ENCODE peak calls at places on chromosomes 16 and 17, in five cellular contexts. One of them, this sample, is unnamed. For H3K36me3 and H3K9me3, the result is how much of the 10 kb centered on the place peaks cover.

GRCh38 chr17:74582633-74583032 is 9.4 kb downstream of the CD300LD start:
- DNase-seq in adipocyte: no peak
- DNase-seq in mammary epithelial cell: no peak
- DNase-seq in left ventricle myocardium inferior: no peak
- DNase-seq in CD8-positive, alpha-beta memory T cell: no peak
- DNase-seq in this sample: no peak

GRCh38 chr17:15513859-15514446 is 46.5 kb upstream of the CDRT4 start:
- DNase-seq in mammary epithelial cell: no peak
- DNase-seq in adipocyte: no peak
- DNase-seq in left ventricle myocardium inferior: no peak
- DNase-seq in CD8-positive, alpha-beta memory T cell: no peak
- DNase-seq in this sample: no peak

GRCh38 chr16:79163666-79164377 is 436.7 kb downstream of the MAF start:
- DNase-seq in adipocyte: no peak
- DNase-seq in CD8-positive, alpha-beta memory T cell: no peak
- DNase-seq in left ventricle myocardium inferior: no peak
- DNase-seq in mammary epithelial cell: no peak
- DNase-seq in this sample: peak

GRCh38 chr17:9669551-9670008 is 24.3 kb downstream of the USP43 start:
- DNase-seq in mammary epithelial cell: peak
- DNase-seq in left ventricle myocardium inferior: no peak
- DNase-seq in adipocyte: no peak
- DNase-seq in CD8-positive, alpha-beta memory T cell: no peak
- DNase-seq in this sample: peak

GRCh38 chr16:58692450-58692849 is 7.9 kb upstream of the SLC38A7 start:
- DNase-seq in mammary epithelial cell: no peak
- DNase-seq in CD8-positive, alpha-beta memory T cell: no peak
- DNase-seq in adipocyte: no peak
- DNase-seq in left ventricle myocardium inferior: no peak
- DNase-seq in this sample: no peak

GRCh38 chr17:61475726-61476125 is 23.5 kb downstream of the TBX4 start:
- DNase-seq in left ventricle myocardium inferior: no peak
- DNase-seq in adipocyte: peak
- DNase-seq in mammary epithelial cell: peak
- DNase-seq in CD8-positive, alpha-beta memory T cell: no peak
- DNase-seq in this sample: peak

GRCh38 chr17:64387145-64387473 is 3.6 kb downstream of the PECAM1 start:
- DNase-seq in CD8-positive, alpha-beta memory T cell: no peak
- DNase-seq in left ventricle myocardium inferior: no peak
- DNase-seq in mammary epithelial cell: no peak
- DNase-seq in adipocyte: no peak
- DNase-seq in this sample: no peak

GRCh38 chr17:27586203-27586701 is 44.7 kb upstream of the LGALS9 start:
- DNase-seq in mammary epithelial cell: no peak
- DNase-seq in CD8-positive, alpha-beta memory T cell: no peak
- DNase-seq in left ventricle myocardium inferior: no peak
- DNase-seq in adipocyte: peak
- DNase-seq in this sample: no peak

GRCh38 chr17:74748529-74749261 is at the start of gene NHERF1:
- DNase-seq in adipocyte: peak
- DNase-seq in CD8-positive, alpha-beta memory T cell: peak
- DNase-seq in left ventricle myocardium inferior: peak
- DNase-seq in mammary epithelial cell: peak
- DNase-seq in this sample: peak

GRCh38 chr17:68981288-68981687 is 26.1 kb upstream of the ABCA8 start:
- DNase-seq in adipocyte: peak
- DNase-seq in CD8-positive, alpha-beta memory T cell: no peak
- DNase-seq in left ventricle myocardium inferior: no peak
- DNase-seq in mammary epithelial cell: no peak
- DNase-seq in this sample: peak

GRCh38 chr17:77892469-77893143 is 65.9 kb upstream of the TNRC6C start:
- DNase-seq in mammary epithelial cell: no peak
- DNase-seq in adipocyte: no peak
- DNase-seq in CD8-positive, alpha-beta memory T cell: no peak
- DNase-seq in left ventricle myocardium inferior: no peak
- DNase-seq in this sample: no peak

GRCh38 chr17:15422392-15422957 is 44.9 kb downstream of the CDRT4 start:
- DNase-seq in left ventricle myocardium inferior: no peak
- DNase-seq in adipocyte: no peak
- DNase-seq in mammary epithelial cell: no peak
- DNase-seq in CD8-positive, alpha-beta memory T cell: no peak
- DNase-seq in this sample: no peak

GRCh38 chr16:65463652-65464260 is 341.9 kb upstream of the CDH11 start:
- DNase-seq in left ventricle myocardium inferior: no peak
- DNase-seq in mammary epithelial cell: no peak
- DNase-seq in adipocyte: no peak
- DNase-seq in CD8-positive, alpha-beta memory T cell: no peak
- DNase-seq in this sample: no peak

GRCh38 chr17:61451538-61452300 is 503 bp upstream of the TBX4 start:
- DNase-seq in CD8-positive, alpha-beta memory T cell: no peak
- DNase-seq in mammary epithelial cell: no peak
- DNase-seq in left ventricle myocardium inferior: no peak
- DNase-seq in adipocyte: peak
- DNase-seq in this sample: no peak

GRCh38 chr17:47846741-47847340 is 4.1 kb downstream of the SP6 start:
- DNase-seq in left ventricle myocardium inferior: no peak
- DNase-seq in CD8-positive, alpha-beta memory T cell: no peak
- DNase-seq in mammary epithelial cell: no peak
- DNase-seq in adipocyte: no peak
- DNase-seq in this sample: no peak

GRCh38 chr16:54361246-54361645 is 74.7 kb upstream of the IRX3 start:
- DNase-seq in adipocyte: no peak
- DNase-seq in left ventricle myocardium inferior: no peak
- DNase-seq in mammary epithelial cell: no peak
- DNase-seq in CD8-positive, alpha-beta memory T cell: no peak
- DNase-seq in this sample: no peak

GRCh38 chr17:5705081-5705875 is 121.0 kb upstream of the NLRP1 start:
- DNase-seq in adipocyte: peak
- DNase-seq in mammary epithelial cell: no peak
- DNase-seq in left ventricle myocardium inferior: no peak
- DNase-seq in CD8-positive, alpha-beta memory T cell: no peak
- DNase-seq in this sample: no peak

GRCh38 chr17:17573912-17574311 is 17.6 kb downstream of the PEMT start:
- DNase-seq in left ventricle myocardium inferior: no peak
- DNase-seq in mammary epithelial cell: no peak
- DNase-seq in adipocyte: no peak
- DNase-seq in CD8-positive, alpha-beta memory T cell: no peak
- DNase-seq in this sample: no peak

GRCh38 chr17:6024576-6024975 is 45.6 kb upstream of the WSCD1 start:
- DNase-seq in mammary epithelial cell: no peak
- DNase-seq in CD8-positive, alpha-beta memory T cell: no peak
- DNase-seq in adipocyte: no peak
- DNase-seq in left ventricle myocardium inferior: no peak
- DNase-seq in this sample: no peak

GRCh38 chr16:57277586-57277985 is 6.9 kb downstream of the PLLP start:
- DNase-seq in adipocyte: peak
- DNase-seq in left ventricle myocardium inferior: no peak
- DNase-seq in mammary epithelial cell: peak
- DNase-seq in CD8-positive, alpha-beta memory T cell: peak
- DNase-seq in this sample: peak

GRCh38 chr17:17061516-17061915 is 19.3 kb downstream of the MPRIP start:
- DNase-seq in mammary epithelial cell: no peak
- DNase-seq in adipocyte: no peak
- DNase-seq in left ventricle myocardium inferior: no peak
- DNase-seq in CD8-positive, alpha-beta memory T cell: no peak
- DNase-seq in this sample: no peak

GRCh38 chr17:69729937-69730336 is 315.4 kb downstream of the MAP2K6 start:
- DNase-seq in mammary epithelial cell: peak
- DNase-seq in CD8-positive, alpha-beta memory T cell: no peak
- DNase-seq in left ventricle myocardium inferior: no peak
- DNase-seq in adipocyte: peak
- DNase-seq in this sample: peak

GRCh38 chr16:65769055-65769465 is 597.4 kb upstream of the CDH5 start:
- DNase-seq in CD8-positive, alpha-beta memory T cell: no peak
- DNase-seq in left ventricle myocardium inferior: no peak
- DNase-seq in adipocyte: no peak
- DNase-seq in mammary epithelial cell: peak
- DNase-seq in this sample: no peak

GRCh38 chr16:11245988-11246387 is 10.0 kb downstream of the SOCS1 start:
- DNase-seq in CD8-positive, alpha-beta memory T cell: no peak
- DNase-seq in adipocyte: no peak
- DNase-seq in left ventricle myocardium inferior: no peak
- DNase-seq in mammary epithelial cell: no peak
- DNase-seq in this sample: peak

GRCh38 chr17:32357615-32358014 is 7.7 kb downstream of the ZNF207 start:
- DNase-seq in mammary epithelial cell: peak
- DNase-seq in CD8-positive, alpha-beta memory T cell: no peak
- DNase-seq in adipocyte: no peak
- DNase-seq in left ventricle myocardium inferior: no peak
- DNase-seq in this sample: no peak

GRCh38 chr16:57194512-57194911 is 8.4 kb downstream of the RSPRY1 start:
- DNase-seq in adipocyte: peak
- DNase-seq in mammary epithelial cell: peak
- DNase-seq in CD8-positive, alpha-beta memory T cell: no peak
- DNase-seq in left ventricle myocardium inferior: no peak
- DNase-seq in this sample: peak

GRCh38 chr16:6531067-6531466 is 801.6 kb upstream of the RBFOX1 start:
- DNase-seq in left ventricle myocardium inferior: no peak
- DNase-seq in CD8-positive, alpha-beta memory T cell: no peak
- DNase-seq in adipocyte: no peak
- DNase-seq in mammary epithelial cell: no peak
- DNase-seq in this sample: no peak

GRCh38 chr17:16374129-16374528 is 6.8 kb upstream of the UBB start:
- DNase-seq in adipocyte: peak
- DNase-seq in mammary epithelial cell: peak
- DNase-seq in CD8-positive, alpha-beta memory T cell: no peak
- DNase-seq in left ventricle myocardium inferior: no peak
- DNase-seq in this sample: peak

GRCh38 chr16:74936902-74937560 is 47.9 kb downstream of the WDR59 start:
- DNase-seq in left ventricle myocardium inferior: no peak
- DNase-seq in CD8-positive, alpha-beta memory T cell: no peak
- DNase-seq in mammary epithelial cell: peak
- DNase-seq in adipocyte: peak
- DNase-seq in this sample: peak

GRCh38 chr16:66606000-66606751 is 1.7 kb downstream of the CMTM3 start:
- DNase-seq in adipocyte: peak
- DNase-seq in CD8-positive, alpha-beta memory T cell: no peak
- DNase-seq in mammary epithelial cell: peak
- DNase-seq in left ventricle myocardium inferior: no peak
- DNase-seq in this sample: no peak

DNA sequence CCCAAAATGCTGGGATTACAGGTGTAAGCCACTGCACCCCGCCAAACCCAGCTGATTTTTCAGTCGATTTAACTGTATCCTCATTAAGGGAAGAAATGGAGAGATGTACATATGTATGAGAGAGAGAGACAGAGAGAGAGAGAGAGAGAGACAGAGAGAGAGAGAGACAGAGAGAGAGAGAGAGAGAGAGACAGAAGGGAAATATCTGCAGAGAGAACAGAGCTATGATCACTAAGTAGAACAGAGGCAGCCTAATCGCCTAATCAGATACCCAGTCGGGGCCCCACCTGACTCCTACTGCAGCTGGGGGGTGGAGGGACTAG is 70.0 kb downstream of the RBBP6 start:
- DNase-seq in mammary epithelial cell: no peak
- DNase-seq in adipocyte: no peak
- DNase-seq in left ventricle myocardium inferior: no peak
- DNase-seq in CD8-positive, alpha-beta memory T cell: no peak
- DNase-seq in this sample: no peak
- H3K4me3 ChIP-seq in mammary epithelial cell: no peak
- H3K4me3 ChIP-seq in adipocyte: no peak
- H3K4me3 ChIP-seq in left ventricle myocardium inferior: peak
- H3K4me3 ChIP-seq in CD8-positive, alpha-beta memory T cell: no peak
- H3K4me3 ChIP-seq in this sample: no peak

GRCh38 chr16:85645021-85645589 is 32.0 kb downstream of the GSE1 start:
- DNase-seq in mammary epithelial cell: peak
- DNase-seq in CD8-positive, alpha-beta memory T cell: no peak
- DNase-seq in left ventricle myocardium inferior: no peak
- DNase-seq in adipocyte: no peak
- DNase-seq in this sample: no peak
- H3K36me3 ChIP-seq in mammary epithelial cell: under half
- H3K36me3 ChIP-seq in CD8-positive, alpha-beta memory T cell: under half
- H3K36me3 ChIP-seq in left ventricle myocardium inferior: under half
- H3K36me3 ChIP-seq in adipocyte: under half
- H3K36me3 ChIP-seq in this sample: under half

DNA sequence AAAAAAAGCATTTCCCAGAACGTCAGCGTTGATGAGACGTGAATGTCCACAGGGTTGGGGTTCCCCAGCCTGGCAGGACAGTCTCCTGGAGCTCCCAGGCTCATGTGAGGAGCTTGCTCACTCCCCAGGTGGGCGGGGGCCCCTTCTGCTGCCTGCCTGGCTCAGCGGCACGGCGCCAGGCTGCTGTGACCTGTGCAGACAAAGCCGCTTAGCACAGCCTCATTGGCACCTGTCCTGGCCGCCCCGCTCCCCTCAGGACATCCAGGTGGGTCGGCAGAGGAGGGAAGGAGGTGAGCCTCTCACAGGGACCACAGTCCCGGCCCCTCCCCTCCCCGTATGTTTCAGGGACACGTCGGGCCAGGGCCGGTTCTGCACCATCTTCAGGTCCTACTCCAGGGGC is 12.9 kb upstream of the WFIKKN1 start:
- DNase-seq in mammary epithelial cell: no peak
- DNase-seq in left ventricle myocardium inferior: no peak
- DNase-seq in CD8-positive, alpha-beta memory T cell: no peak
- DNase-seq in adipocyte: no peak
- DNase-seq in this sample: no peak
- H3K9me3 ChIP-seq in mammary epithelial cell: under half
- H3K9me3 ChIP-seq in left ventricle myocardium inferior: under half
- H3K9me3 ChIP-seq in CD8-positive, alpha-beta memory T cell: under half
- H3K9me3 ChIP-seq in adipocyte: under half
- H3K9me3 ChIP-seq in this sample: under half

DNA sequence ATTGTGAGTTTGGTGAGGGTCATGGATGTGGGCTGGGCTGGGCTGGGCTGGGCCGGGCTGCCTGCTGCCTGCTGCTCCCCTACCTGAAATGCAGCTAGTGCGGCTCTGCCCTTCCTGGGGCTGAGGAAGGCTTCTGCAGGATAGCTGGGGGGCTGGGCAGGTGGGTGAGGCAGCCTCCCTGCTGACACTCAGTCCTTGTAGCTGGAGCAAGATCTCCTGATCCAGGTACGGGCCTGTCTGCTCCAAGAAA is 4.7 kb downstream of the RPL13 start:
- DNase-seq in CD8-positive, alpha-beta memory T cell: no peak
- DNase-seq in adipocyte: no peak
- DNase-seq in left ventricle myocardium inferior: no peak
- DNase-seq in mammary epithelial cell: no peak
- DNase-seq in this sample: peak
- H3K4me3 ChIP-seq in CD8-positive, alpha-beta memory T cell: no peak
- H3K4me3 ChIP-seq in adipocyte: no peak
- H3K4me3 ChIP-seq in left ventricle myocardium inferior: no peak
- H3K4me3 ChIP-seq in mammary epithelial cell: no peak
- H3K4me3 ChIP-seq in this sample: no peak

GRCh38 chr17:8235676-8236075 is 12.2 kb downstream of the CTC1 start:
- DNase-seq in CD8-positive, alpha-beta memory T cell: no peak
- DNase-seq in left ventricle myocardium inferior: no peak
- DNase-seq in adipocyte: no peak
- DNase-seq in mammary epithelial cell: no peak
- DNase-seq in this sample: no peak
- H3K36me3 ChIP-seq in CD8-positive, alpha-beta memory T cell: half or more
- H3K36me3 ChIP-seq in left ventricle myocardium inferior: half or more
- H3K36me3 ChIP-seq in adipocyte: half or more
- H3K36me3 ChIP-seq in mammary epithelial cell: under half
- H3K36me3 ChIP-seq in this sample: half or more

This sample was measured in MG63.